ENCODE peak calls at places on chromosomes 3 and 15, in eight cellular contexts. I is GM12878; B is cardiac muscle cell; W is ovary; G is fibroblast of mammary gland; D is NCI-H345; S is activated T-cell treated with anti-CD3 and anti-CD28 coated beads, Interleukin-2, amount 50 U/mL, for 1 hour; H is brain microvascular endothelial cell. P is an unnamed sample.

GRCh38 chr15:83846847-83847246 is 192.9 kb downstream of the ADAMTSL3 start:
- DNase-seq in H (peak), S (no peak), G (peak), W (no peak), D (no peak), I (no peak), B (no peak), P (no peak)

GRCh38 chr15:69193948-69194827 is 33.8 kb downstream of the GLCE start:
- DNase-seq in B (peak), W (no peak), H (no peak), I (no peak), D (no peak), G (peak), S (no peak), P (no peak)

GRCh38 chr3:45881031-45882022 is 5.0 kb upstream of the CCR9 start:
- DNase-seq in H (peak), G (peak), S (no peak), D (no peak), W (no peak), B (peak), I (no peak), P (peak)

GRCh38 chr3:129344540-129345220 is 66.0 kb downstream of the HMCES start:
- DNase-seq in H (no peak), G (no peak), S (no peak), B (peak), I (no peak), D (no peak), W (no peak), P (no peak)

GRCh38 chr3:51967384-51968174 is at the start of gene PCBP4:
- DNase-seq in D (peak), B (peak), I (no peak), S (peak), W (peak), H (no peak), G (no peak), P (no peak)

GRCh38 chr15:55694652-55695150 is 48.3 kb downstream of the PRTG start:
- DNase-seq in G (no peak), S (no peak), B (peak), D (no peak), I (peak), H (no peak), W (no peak), P (peak)

GRCh38 chr15:55742498-55742926 is 440 bp downstream of the PRTG start:
- DNase-seq in H (peak), D (peak), I (no peak), B (peak), G (no peak), W (peak), S (peak), P (peak)

GRCh38 chr3:179421500-179421899 is 29.8 kb downstream of the GNB4 start:
- DNase-seq in B (peak), S (no peak), I (no peak), G (peak), W (no peak), D (no peak), H (peak), P (no peak)

GRCh38 chr3:65971281-65972252 is 67.2 kb downstream of the MAGI1 start:
- DNase-seq in I (no peak), G (no peak), H (peak), S (no peak), B (no peak), D (no peak), W (no peak), P (no peak)

GRCh38 chr3:195011231-195011834 is 259.6 kb downstream of the XXYLT1 start:
- DNase-seq in I (no peak), H (no peak), W (no peak), S (no peak), D (no peak), G (no peak), B (no peak), P (no peak)

GRCh38 chr3:64016941-64017620 is 6.2 kb downstream of the PSMD6 start:
- DNase-seq in H (no peak), I (no peak), W (no peak), G (no peak), B (no peak), D (no peak), S (no peak), P (no peak)

GRCh38 chr3:107496855-107497254 is 25.9 kb upstream of the BBX start:
- DNase-seq in W (no peak), I (no peak), G (no peak), B (no peak), S (no peak), H (no peak), D (no peak), P (no peak)

GRCh38 chr3:182682263-182683229 is 110.8 kb upstream of the ATP11B start:
- DNase-seq in W (peak), H (peak), B (peak), S (peak), D (peak), G (peak), I (peak), P (peak)

GRCh38 chr15:87354661-87355410 is 901.7 kb downstream of the NTRK3 start:
- DNase-seq in H (peak), G (peak), S (no peak), D (no peak), W (no peak), B (no peak), I (no peak), P (no peak)

GRCh38 chr3:45660567-45660901 is 28.7 kb upstream of the SACM1L start:
- DNase-seq in I (no peak), D (no peak), H (no peak), B (no peak), W (no peak), S (no peak), G (no peak), P (no peak)

GRCh38 chr3:128076783-128077624 is 24.8 kb downstream of the SEC61A1 start:
- DNase-seq in S (peak), D (peak), I (no peak), G (no peak), H (no peak), W (no peak), B (peak), P (peak)

GRCh38 chr15:71055461-71055860 is 59.8 kb upstream of the THSD4 start:
- DNase-seq in I (no peak), W (no peak), H (no peak), D (no peak), G (peak), B (no peak), S (no peak), P (no peak)

GRCh38 chr15:90362936-90363212 is 10.8 kb downstream of the ZNF774 start:
- DNase-seq in I (no peak), H (peak), S (no peak), D (no peak), W (no peak), G (peak), B (no peak), P (no peak)

GRCh38 chr15:64524778-64525177 is 64.4 kb downstream of the ZNF609 start:
- DNase-seq in B (no peak), G (peak), I (no peak), W (no peak), D (no peak), H (no peak), S (no peak), P (no peak)

GRCh38 chr15:99224372-99224771 is 25.0 kb downstream of the TTC23 start:
- DNase-seq in B (no peak), W (no peak), G (no peak), H (no peak), S (no peak), D (no peak), I (no peak), P (no peak)

GRCh38 chr3:9091811-9092210 is 128.5 kb upstream of the RAD18 start:
- DNase-seq in D (no peak), B (no peak), I (no peak), W (peak), S (no peak), G (no peak), H (no peak), P (no peak)

GRCh38 chr3:65844370-65844769 is 194.3 kb downstream of the MAGI1 start:
- DNase-seq in B (no peak), H (no peak), S (no peak), I (no peak), G (no peak), W (no peak), D (no peak), P (no peak)

GRCh38 chr3:58392191-58392590 is 41.4 kb downstream of the PDHB start:
- DNase-seq in I (no peak), B (no peak), W (no peak), S (no peak), D (no peak), G (peak), H (peak), P (no peak)

GRCh38 chr3:22934973-22935372 is 268.2 kb upstream of the UBE2E2 start:
- DNase-seq in S (no peak), G (peak), H (no peak), I (no peak), D (no peak), W (no peak), B (no peak), P (no peak)

GRCh38 chr3:127577448-127577847 is 13.1 kb downstream of the TPRA1 start:
- DNase-seq in I (no peak), G (no peak), W (no peak), H (no peak), D (no peak), S (no peak), B (no peak), P (no peak)

GRCh38 chr3:106119691-106120090 is 250.9 kb upstream of the CBLB start:
- DNase-seq in I (no peak), G (peak), B (no peak), S (no peak), D (no peak), W (no peak), H (peak), P (no peak)

GRCh38 chr15:27486676-27487290 is 515.8 kb downstream of the GABRG3 start:
- DNase-seq in I (no peak), W (no peak), D (peak), H (no peak), G (no peak), S (no peak), B (no peak), P (no peak)